ENCODE peak calls at places on chromosome 2, in seven cellular contexts. L, M, D, U, R, X and V are unnamed samples.

GRCh38 chr2:234308814-234309195 is 188.1 kb downstream of the ARL4C start:
- DNase-seq in L (peak; percentile 68), M (no peak), D (peak; percentile 11), U (no peak), R (no peak), X (peak; percentile 78), V (peak; percentile 71)

GRCh38 chr2:39778233-39778632 is 825 bp downstream of the THUMPD2 start:
- DNase-seq in L (no peak), M (no peak), D (no peak), U (no peak), R (no peak), X (no peak), V (no peak)

GRCh38 chr2:164456599-164456998 is 164.7 kb downstream of the GRB14 start:
- DNase-seq in L (no peak), M (peak; percentile 19), D (peak; percentile 8), U (peak; percentile 53), R (no peak), X (no peak), V (no peak)

GRCh38 chr2:39513641-39514094 is 76.6 kb upstream of the MAP4K3 start:
- DNase-seq in L (peak; percentile 93), M (peak; percentile 47), D (peak; percentile 98), U (peak; percentile 61), R (peak; percentile 24), X (no peak), V (peak; percentile 51)

GRCh38 chr2:124875627-124876244 is 850.6 kb downstream of the CNTNAP5 start:
- DNase-seq in L (no peak), M (no peak), D (no peak), U (no peak), R (no peak), X (no peak), V (peak; percentile 9)

GRCh38 chr2:27027211-27027651 is 5.5 kb upstream of the TMEM214 start:
- DNase-seq in L (no peak), M (no peak), D (no peak), U (no peak), R (no peak), X (no peak), V (no peak)

GRCh38 chr2:236167297-236168109 is 683 bp downstream of the GBX2 start:
- DNase-seq in L (peak; percentile 65), M (no peak), D (peak; percentile 74), U (peak; percentile 49), R (no peak), X (no peak), V (no peak)

GRCh38 chr2:3091696-3092095 is 285.9 kb downstream of the EIPR1 start:
- DNase-seq in L (no peak), M (no peak), D (no peak), U (no peak), R (no peak), X (peak; percentile 9), V (no peak)

GRCh38 chr2:169462896-169463695 is 16.2 kb upstream of the BBS5 start:
- DNase-seq in L (peak; percentile 42), M (no peak), D (peak; percentile 68), U (no peak), R (no peak), X (no peak), V (no peak)

GRCh38 chr2:60834270-60834717 is 47.1 kb upstream of the REL start:
- DNase-seq in L (no peak), M (no peak), D (no peak), U (no peak), R (no peak), X (no peak), V (peak; percentile 63)

GRCh38 chr2:45992021-45992745 is 305.0 kb upstream of the EPAS1 start:
- DNase-seq in L (peak; percentile 53), M (no peak), D (no peak), U (no peak), R (no peak), X (no peak), V (no peak)

GRCh38 chr2:7444614-7445013 is 527.4 kb downstream of the RNF144A start:
- DNase-seq in L (no peak), M (no peak), D (no peak), U (no peak), R (no peak), X (no peak), V (no peak)

GRCh38 chr2:36352711-36353110 is 2.9 kb upstream of the CRIM1 start:
- DNase-seq in L (no peak), M (no peak), D (peak; percentile 43), U (no peak), R (no peak), X (no peak), V (no peak)

GRCh38 chr2:188986839-188987238 is 12.7 kb downstream of the COL3A1 start:
- DNase-seq in L (no peak), M (no peak), D (no peak), U (peak; percentile 14), R (no peak), X (no peak), V (no peak)

GRCh38 chr2:121128741-121129659 is 156.0 kb downstream of the TFCP2L1 start:
- DNase-seq in L (no peak), M (no peak), D (peak; percentile 7), U (peak; percentile 49), R (peak; percentile 36), X (no peak), V (no peak)

GRCh38 chr2:228602277-228602676 is 420.8 kb upstream of the SPHKAP start:
- DNase-seq in L (no peak), M (no peak), D (no peak), U (no peak), R (no peak), X (no peak), V (no peak)

GRCh38 chr2:78201064-78201575 is 678.9 kb upstream of the LRRTM4 start:
- DNase-seq in L (no peak), M (no peak), D (no peak), U (no peak), R (no peak), X (no peak), V (no peak)

GRCh38 chr2:195543063-195543462 is 114.0 kb upstream of the SLC39A10 start:
- DNase-seq in L (no peak), M (no peak), D (no peak), U (no peak), R (no peak), X (no peak), V (no peak)

GRCh38 chr2:1743396-1744150 is 742 bp downstream of the PXDN start:
- DNase-seq in L (peak; percentile 67), M (peak; percentile 74), D (peak; percentile 37), U (no peak), R (no peak), X (no peak), V (no peak)

GRCh38 chr2:49616800-49617199 is 462.5 kb upstream of the FSHR start:
- DNase-seq in L (no peak), M (no peak), D (no peak), U (no peak), R (no peak), X (no peak), V (no peak)

GRCh38 chr2:69798909-69799526 is 30.4 kb upstream of the GMCL1 start:
- DNase-seq in L (peak; percentile 62), M (no peak), D (peak; percentile 77), U (no peak), R (no peak), X (no peak), V (no peak)

GRCh38 chr2:12321886-12322285 is 394.9 kb upstream of the TRIB2 start:
- DNase-seq in L (no peak), M (no peak), D (no peak), U (no peak), R (no peak), X (no peak), V (no peak)

DNA sequence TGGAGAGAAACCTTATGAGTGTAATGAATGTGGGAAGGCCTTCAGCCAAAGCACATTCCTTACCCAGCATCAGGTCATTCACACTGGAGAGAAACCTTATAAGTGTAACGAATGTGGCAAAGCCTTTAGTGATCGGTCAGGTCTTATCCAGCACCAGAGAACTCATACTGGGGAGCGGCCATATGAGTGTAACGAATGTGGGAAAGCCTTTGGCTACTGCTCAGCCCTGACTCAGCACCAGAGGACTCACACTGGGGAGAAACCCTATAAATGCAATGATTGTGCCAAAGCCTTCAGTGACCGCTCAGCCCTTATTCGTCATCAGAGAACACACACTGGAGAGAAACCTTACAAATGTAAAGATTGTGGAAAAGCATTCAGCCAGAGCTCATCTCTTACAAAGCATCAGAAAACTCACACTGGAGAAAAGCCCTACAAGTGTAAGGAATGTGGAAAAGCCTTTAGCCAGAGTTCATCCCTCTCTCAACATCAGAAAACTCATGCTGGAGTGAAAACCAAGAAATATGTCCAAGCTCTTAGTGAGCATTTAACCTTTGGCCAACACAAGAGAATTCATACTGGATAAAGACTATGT is 7.8 kb downstream of the ZNF892 start:
- DNase-seq in L (no peak), M (no peak), D (no peak), U (no peak), R (no peak), X (no peak), V (no peak)
- H3K9me3 ChIP-seq in L (peaks cover 43% of the 10 kb centered on the region), M (peaks cover 8% of the 10 kb centered on the region), D (peaks cover 16% of the 10 kb centered on the region), U (no peaks in the 10 kb centered on the region), R (peaks cover 100% of the 10 kb centered on the region), X (peaks cover 74% of the 10 kb centered on the region), V (peaks cover 42% of the 10 kb centered on the region)

GRCh38 chr2:41500895-41501294 is 546.9 kb upstream of the PKDCC start:
- DNase-seq in L (no peak), M (no peak), D (no peak), U (no peak), R (no peak), X (no peak), V (no peak)
- H3K9me3 ChIP-seq in L (peaks cover 6% of the 10 kb centered on the region), M (no peaks in the 10 kb centered on the region), D (no peaks in the 10 kb centered on the region), U (peaks cover 7% of the 10 kb centered on the region), R (peaks cover 52% of the 10 kb centered on the region), X (no peaks in the 10 kb centered on the region), V (peaks cover 3% of the 10 kb centered on the region)

GRCh38 chr2:239724851-239725550 is 300.1 kb downstream of the NDUFA10 start:
- DNase-seq in L (peak; percentile 33), M (no peak), D (no peak), U (peak; percentile 3), R (no peak), X (no peak), V (no peak)

GRCh38 chr2:239722760-239723448 is 302.2 kb downstream of the NDUFA10 start:
- DNase-seq in L (peak; percentile 29), M (no peak), D (no peak), U (no peak), R (no peak), X (no peak), V (no peak)

GRCh38 chr2:239721991-239722759 is 303.0 kb downstream of the NDUFA10 start:
- DNase-seq in L (peak; percentile 28), M (no peak), D (no peak), U (no peak), R (no peak), X (no peak), V (no peak)

GRCh38 chr2:239724194-239724849 is 300.8 kb downstream of the NDUFA10 start:
- DNase-seq in L (peak; percentile 27), M (no peak), D (no peak), U (no peak), R (no peak), X (no peak), V (no peak)

GRCh38 chr2:239723486-239724193 is 301.5 kb downstream of the NDUFA10 start:
- DNase-seq in L (peak; percentile 22), M (no peak), D (no peak), U (no peak), R (no peak), X (no peak), V (no peak)
- H3K9me3 ChIP-seq in L (no peaks in the 10 kb centered on the region), M (no peaks in the 10 kb centered on the region), D (peaks cover 2% of the 10 kb centered on the region), U (no peaks in the 10 kb centered on the region), R (no peaks in the 10 kb centered on the region), X (no peaks in the 10 kb centered on the region), V (no peaks in the 10 kb centered on the region)

DNA sequence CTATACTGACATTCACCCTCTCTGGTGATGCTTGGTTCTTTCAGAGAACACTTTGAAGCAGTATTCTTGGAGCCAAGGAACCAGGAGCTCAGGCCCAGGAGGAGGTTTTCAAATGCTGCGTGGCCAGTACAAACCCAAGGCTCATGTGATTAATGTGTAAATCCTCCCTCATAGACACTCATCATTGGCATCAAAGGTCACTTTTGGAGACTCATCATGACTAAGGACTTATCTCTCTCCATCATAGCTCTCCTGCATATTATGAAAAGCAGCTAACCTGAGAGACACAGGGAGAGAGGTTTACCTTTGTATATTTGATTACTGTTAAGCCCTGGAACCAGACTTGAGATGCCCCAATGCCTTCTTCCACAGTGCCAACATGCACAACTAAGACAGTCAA is 115.3 kb upstream of the SRD5A2 start:
- DNase-seq in L (no peak), M (no peak), D (no peak), U (no peak), R (no peak), X (no peak), V (no peak)
- H3K9me3 ChIP-seq in L (peaks cover 14% of the 10 kb centered on the region), M (no peaks in the 10 kb centered on the region), D (peaks cover 4% of the 10 kb centered on the region), U (peaks cover 10% of the 10 kb centered on the region), R (peaks cover 96% of the 10 kb centered on the region), X (peaks cover 23% of the 10 kb centered on the region), V (peaks cover 16% of the 10 kb centered on the region)